ENCODE peak calls at places on chromosomes 6 and 20, in seven cellular contexts. N, A, Z, O, F, L and E are unnamed samples.

GRCh38 chr6:1708820-1709612 is 99.3 kb downstream of the FOXC1 start:
- DNase-seq in N (no peak), A (no peak), Z (no peak), O (no peak), F (no peak), L (no peak), E (no peak)

GRCh38 chr6:28838289-28838633 is 85.5 kb downstream of the TRIM27 start:
- DNase-seq in N (peak), A (peak), Z (peak), O (peak), F (peak), L (no peak), E (no peak)

GRCh38 chr20:41054463-41055230 is 26.0 kb downstream of the TOP1 start:
- DNase-seq in N (no peak), A (no peak), Z (no peak), O (no peak), F (no peak), L (no peak), E (no peak)

GRCh38 chr20:13009682-13010406 is 1.1 kb downstream of the SPTLC3 start:
- DNase-seq in N (no peak), A (no peak), Z (no peak), O (peak), F (peak), L (peak), E (no peak)

GRCh38 chr6:127950566-127951141 is 49.8 kb upstream of the THEMIS start:
- DNase-seq in N (no peak), A (no peak), Z (no peak), O (no peak), F (no peak), L (no peak), E (no peak)

GRCh38 chr6:113047932-113048331 is 700.8 kb downstream of the RFPL4B start:
- DNase-seq in N (no peak), A (no peak), Z (no peak), O (no peak), F (peak), L (no peak), E (no peak)

GRCh38 chr6:169370054-169370453 is 116.4 kb upstream of the THBS2 start:
- DNase-seq in N (no peak), A (no peak), Z (no peak), O (no peak), F (no peak), L (no peak), E (no peak)

GRCh38 chr20:24863356-24863755 is 85.7 kb upstream of the CST7 start:
- DNase-seq in N (no peak), A (no peak), Z (no peak), O (peak), F (peak), L (no peak), E (no peak)

GRCh38 chr6:11854418-11855165 is 76.0 kb upstream of the ADTRP start:
- DNase-seq in N (no peak), A (no peak), Z (no peak), O (peak), F (peak), L (peak), E (no peak)

GRCh38 chr6:108760158-108761050 is 87.8 kb upstream of the ARMC2 start:
- DNase-seq in N (no peak), A (no peak), Z (no peak), O (no peak), F (no peak), L (no peak), E (no peak)

GRCh38 chr6:3337521-3338350 is 79.0 kb downstream of the PSMG4 start:
- DNase-seq in N (no peak), A (no peak), Z (no peak), O (no peak), F (peak), L (no peak), E (no peak)

GRCh38 chr6:124795879-124796838 is 166.1 kb upstream of the RNF217 start:
- DNase-seq in N (no peak), A (no peak), Z (no peak), O (peak), F (peak), L (peak), E (no peak)

GRCh38 chr20:19621072-19621471 is 137.0 kb upstream of the RIN2 start:
- DNase-seq in N (no peak), A (no peak), Z (no peak), O (no peak), F (peak), L (no peak), E (no peak)

GRCh38 chr6:114839019-114839418 is 496.2 kb upstream of the HS3ST5 start:
- DNase-seq in N (no peak), A (no peak), Z (no peak), O (no peak), F (no peak), L (no peak), E (no peak)

GRCh38 chr6:130366011-130366963 is at the start of gene TMEM200A:
- DNase-seq in N (no peak), A (peak), Z (peak), O (no peak), F (peak), L (peak), E (no peak)

GRCh38 chr6:88276331-88276730 is 110.2 kb upstream of the CNR1 start:
- DNase-seq in N (no peak), A (no peak), Z (no peak), O (no peak), F (no peak), L (no peak), E (no peak)

GRCh38 chr20:61346996-61347906 is 95.2 kb downstream of the CDH4 start:
- DNase-seq in N (no peak), A (no peak), Z (no peak), O (no peak), F (no peak), L (no peak), E (no peak)

GRCh38 chr20:23541330-23541729 is 27.0 kb downstream of the CST9L start:
- DNase-seq in N (no peak), A (no peak), Z (no peak), O (no peak), F (no peak), L (peak), E (no peak)

GRCh38 chr6:79605061-79605460 is 26.1 kb upstream of the SH3BGRL2 start:
- DNase-seq in N (no peak), A (no peak), Z (no peak), O (peak), F (no peak), L (no peak), E (no peak)

GRCh38 chr20:675453-676314 is at the start of gene SCRT2:
- DNase-seq in N (no peak), A (peak), Z (peak), O (no peak), F (peak), L (peak), E (no peak)

GRCh38 chr6:30683980-30684338 is 2.5 kb downstream of the PPP1R18 start:
- DNase-seq in N (no peak), A (no peak), Z (no peak), O (no peak), F (peak), L (no peak), E (no peak)